ENCODE peak calls at places on chromosome 21, in four cellular contexts. N, J, C and B are unnamed samples.

GRCh38 chr21:44817506-44817880 is 369 bp downstream of the SUMO3 start:
- DNase-seq in N (peak), J (peak), C (peak), B (peak)

GRCh38 chr21:40689816-40690215 is 157.1 kb downstream of the DSCAM start:
- DNase-seq in N (no peak), J (no peak), C (no peak), B (no peak)

GRCh38 chr21:28801906-28802305 is 190.8 kb downstream of the LTN1 start:
- DNase-seq in N (no peak), J (no peak), C (no peak), B (no peak)

GRCh38 chr21:16891821-16892220 is 621.0 kb upstream of the CXADR start:
- DNase-seq in N (no peak), J (peak), C (peak), B (peak)

GRCh38 chr21:17730782-17731181 is 88.4 kb downstream of the C21orf91 start:
- DNase-seq in N (no peak), J (no peak), C (no peak), B (no peak)

GRCh38 chr21:31190516-31190915 is 152.2 kb upstream of the KRTAP19-8 start:
- DNase-seq in N (no peak), J (no peak), C (no peak), B (no peak)

GRCh38 chr21:24375201-24375600 is 1232.1 kb downstream of the MRPL39 start:
- DNase-seq in N (no peak), J (no peak), C (no peak), B (peak)

GRCh38 chr21:28793043-28793442 is 199.6 kb downstream of the LTN1 start:
- DNase-seq in N (no peak), J (peak), C (no peak), B (no peak)

GRCh38 chr21:18253252-18253651 is 8.6 kb downstream of the CHODL start:
- DNase-seq in N (no peak), J (no peak), C (no peak), B (no peak)

GRCh38 chr21:22544747-22545146 is 1546.5 kb downstream of the NCAM2 start:
- DNase-seq in N (no peak), J (no peak), C (no peak), B (no peak)

GRCh38 chr21:44428281-44428942 is 26.9 kb upstream of the LRRC3 start:
- DNase-seq in N (no peak), J (peak), C (no peak), B (no peak)

GRCh38 chr21:44653656-44654575 is 543 bp downstream of the KRTAP12-4 start:
- DNase-seq in N (no peak), J (no peak), C (no peak), B (no peak)

GRCh38 chr21:14259669-14260458 is 43.9 kb downstream of the RBM11 start:
- DNase-seq in N (no peak), J (peak), C (no peak), B (no peak)

GRCh38 chr21:44518684-44519083 is 21.3 kb downstream of the KRTAP10-1 start:
- DNase-seq in N (no peak), J (no peak), C (no peak), B (no peak)

GRCh38 chr21:43733529-43734071 is 14.7 kb downstream of the PDXK start:
- DNase-seq in N (peak), J (no peak), C (no peak), B (peak)

GRCh38 chr21:24204641-24205040 is 1402.6 kb downstream of the MRPL39 start:
- DNase-seq in N (no peak), J (no peak), C (no peak), B (no peak)

GRCh38 chr21:29218749-29219148 is 80.0 kb upstream of the BACH1 start:
- DNase-seq in N (peak), J (no peak), C (no peak), B (no peak)

GRCh38 chr21:41600961-41601572 is 93.1 kb upstream of the TMPRSS2 start:
- DNase-seq in N (no peak), J (no peak), C (no peak), B (no peak)

GRCh38 chr21:41559658-41560599 is 52.0 kb upstream of the TMPRSS2 start:
- DNase-seq in N (no peak), J (no peak), C (no peak), B (no peak)

GRCh38 chr21:45877821-45878469 is 103.6 kb upstream of the COL6A1 start:
- DNase-seq in N (no peak), J (no peak), C (no peak), B (no peak)

GRCh38 chr21:45883090-45883489 is 98.5 kb upstream of the COL6A1 start:
- DNase-seq in N (no peak), J (no peak), C (no peak), B (no peak)

GRCh38 chr21:45882641-45883040 is 98.9 kb upstream of the COL6A1 start:
- DNase-seq in N (no peak), J (no peak), C (no peak), B (no peak)

GRCh38 chr21:45877160-45877438 is 104.5 kb upstream of the COL6A1 start:
- DNase-seq in N (no peak), J (no peak), C (no peak), B (no peak)

DNA sequence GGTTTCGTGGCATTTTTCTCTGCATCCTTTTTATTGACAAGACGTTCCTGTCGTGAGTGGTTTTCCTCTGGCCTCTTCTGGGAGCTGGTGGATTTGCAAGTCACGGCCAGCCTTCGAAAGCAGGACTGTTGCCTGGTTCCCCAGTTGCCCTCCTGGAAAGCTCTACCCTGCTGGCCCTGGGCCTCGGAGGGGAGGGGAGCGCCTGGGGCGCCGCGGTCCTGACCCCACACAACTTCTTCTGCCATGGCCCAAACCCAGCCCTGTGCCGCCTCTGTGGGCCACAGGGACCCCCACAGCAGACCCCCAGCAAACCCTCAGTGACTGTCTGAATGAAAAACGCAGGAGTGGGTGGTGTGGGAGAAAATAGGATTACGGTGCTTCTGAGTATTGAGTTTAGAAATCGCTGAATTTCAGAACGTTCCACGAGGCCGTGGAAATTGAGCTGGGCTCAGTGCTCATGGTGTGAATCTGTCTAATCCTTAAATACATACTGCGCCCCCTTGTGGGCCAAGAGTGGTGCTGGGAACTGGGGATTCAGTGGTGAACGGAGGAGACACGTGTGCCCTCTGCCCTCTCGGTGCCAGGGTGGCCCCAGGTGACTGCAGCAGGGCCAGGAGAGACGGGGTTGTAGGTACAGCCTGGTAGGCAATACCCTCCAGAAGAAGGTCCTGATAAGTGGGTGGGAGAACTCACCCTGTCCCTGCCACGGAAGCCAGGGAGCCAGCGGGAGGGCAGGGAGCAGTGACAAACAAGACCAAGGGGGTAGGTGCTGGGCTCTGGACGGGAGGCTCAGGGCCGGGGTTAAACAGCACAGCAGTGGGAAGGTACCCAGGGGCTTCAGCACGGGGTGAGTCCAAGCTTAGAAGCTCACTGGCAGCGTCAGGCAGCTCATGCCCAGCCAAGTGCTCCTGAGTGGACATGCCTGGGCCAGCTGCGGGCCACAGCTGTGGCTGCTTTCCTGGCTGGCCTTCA is 101.2 kb upstream of the COL6A1 start:
- DNase-seq in N (peak), J (peak), C (peak), B (peak)
- H3K4me3 ChIP-seq in N (no peak), J (no peak), C (no peak), B (no peak)

GRCh38 chr21:36992671-36993070 is 13.8 kb upstream of the RIPPLY3 start:
- DNase-seq in N (no peak), J (no peak), C (no peak), B (no peak)

GRCh38 chr21:36988536-36988935 is 18.0 kb upstream of the RIPPLY3 start:
- DNase-seq in N (no peak), J (no peak), C (no peak), B (no peak)

GRCh38 chr21:36987845-36988244 is 18.7 kb upstream of the RIPPLY3 start:
- DNase-seq in N (no peak), J (no peak), C (no peak), B (no peak)

GRCh38 chr21:36990508-36991205 is 15.8 kb upstream of the RIPPLY3 start:
- DNase-seq in N (no peak), J (no peak), C (no peak), B (no peak)

DNA sequence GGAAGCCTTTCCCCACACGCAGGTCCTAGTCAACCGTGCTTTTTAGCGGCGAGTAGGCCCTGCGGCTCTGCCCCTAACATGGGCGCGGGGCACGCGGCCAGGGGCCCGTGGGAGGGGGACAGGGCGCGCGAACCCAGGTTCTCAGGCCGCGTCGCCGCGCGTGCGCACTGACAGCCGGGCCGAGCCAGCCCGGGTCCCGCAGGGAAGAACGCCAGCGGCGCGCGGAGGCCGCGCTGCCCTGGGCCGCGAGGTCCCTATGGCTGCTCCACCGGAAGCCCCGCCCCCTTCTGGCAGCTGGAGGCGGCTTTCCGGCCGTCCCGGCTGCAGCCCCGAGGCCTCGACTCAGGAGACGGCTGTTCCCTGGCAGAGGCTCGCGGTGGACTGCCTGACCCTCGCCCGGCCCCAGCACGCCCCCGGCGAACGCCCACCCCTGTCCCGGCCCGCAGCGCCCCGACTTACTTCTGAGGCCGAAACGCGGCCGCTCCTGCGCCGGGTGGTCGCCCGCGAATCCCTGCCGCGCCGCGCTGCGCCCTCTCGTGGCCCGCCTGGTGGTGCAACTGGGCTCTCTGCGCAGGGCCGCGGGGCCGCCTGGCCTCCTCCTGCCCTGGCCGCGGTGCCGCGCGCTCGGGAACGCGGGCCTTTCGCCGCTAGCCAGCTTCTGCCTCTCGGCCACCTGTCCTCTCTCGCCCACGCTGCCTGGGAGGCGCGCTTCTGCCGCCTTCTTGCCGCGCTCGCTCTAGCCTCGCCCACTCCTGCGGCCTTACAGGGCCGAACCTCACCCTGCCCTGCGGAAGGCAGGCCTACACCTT is 16.6 kb upstream of the RIPPLY3 start:
- DNase-seq in N (peak), J (peak), C (peak), B (peak)
- TF ChIP-seq POLR2A in N (peak), J (peak), C (no peak), B (no peak)

GRCh38 chr21:35197191-35197590 is 148.1 kb upstream of the RUNX1 start:
- DNase-seq in N (no peak), J (no peak), C (no peak), B (no peak)
- H3K27ac ChIP-seq in N (no peak), J (no peak), C (no peak), B (no peak)

GRCh38 chr21:42639646-42640152 is 13.7 kb upstream of the PDE9A start:
- DNase-seq in N (no peak), J (no peak), C (no peak), B (no peak)
- H3K4me3 ChIP-seq in N (no peak), J (no peak), C (no peak), B (no peak)

DNA sequence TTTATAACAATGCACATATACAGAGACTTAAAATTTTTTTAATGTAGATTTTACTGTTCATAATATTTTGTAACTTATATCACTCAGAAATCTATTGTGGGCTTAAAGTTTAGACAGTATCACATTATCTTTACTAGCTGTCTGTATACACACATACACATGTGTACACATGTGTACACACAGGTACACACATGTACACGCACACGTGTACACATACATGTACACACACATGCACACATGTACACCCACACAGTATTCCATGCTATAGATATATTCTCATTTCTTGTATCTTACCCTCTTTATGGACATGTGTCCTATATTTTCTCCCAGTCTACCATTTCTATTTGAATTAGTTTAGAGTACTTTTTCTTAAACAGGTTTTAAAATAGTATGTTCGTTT is 123.3 kb downstream of the USP25 start:
- DNase-seq in N (no peak), J (no peak), C (no peak), B (no peak)
- TF ChIP-seq POLR2A in N (no peak), J (no peak), C (no peak), B (no peak)

DNA sequence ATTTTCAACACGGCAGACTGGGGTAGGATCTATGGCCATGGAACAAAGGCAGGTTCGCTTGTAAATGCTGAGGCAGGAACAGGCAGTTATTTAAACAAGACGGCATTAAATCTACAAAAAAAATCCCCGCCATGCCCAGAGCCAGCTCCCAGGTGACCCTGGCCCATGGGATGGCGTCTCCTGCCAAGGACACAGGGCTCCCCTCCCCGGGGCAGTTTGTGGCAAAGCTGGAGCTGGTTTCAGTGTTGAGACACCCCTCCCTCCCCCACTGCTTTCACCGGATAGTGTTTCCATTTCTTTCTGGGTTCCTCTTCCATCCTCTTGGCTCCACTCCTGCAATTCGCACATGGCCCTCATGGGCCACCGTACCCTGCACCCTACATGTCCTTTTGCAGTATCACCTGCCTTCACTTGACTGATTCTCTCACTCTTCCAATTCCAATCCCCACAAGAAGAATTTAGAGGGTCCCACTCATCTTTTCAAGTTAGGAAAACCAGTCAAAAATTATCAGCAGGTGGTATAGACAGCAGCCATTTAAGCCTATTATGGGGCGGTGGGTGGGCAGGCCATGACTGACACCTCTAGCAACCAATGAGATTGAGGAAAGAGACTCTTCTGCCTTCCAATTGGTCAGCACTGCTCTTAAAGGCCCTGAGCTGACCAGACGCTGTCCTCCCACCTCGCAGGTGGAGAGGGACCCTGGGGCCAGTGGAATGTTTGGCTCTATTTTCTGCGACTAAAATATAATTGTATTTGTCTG is 52.0 kb downstream of the OLIG1 start:
- DNase-seq in N (no peak), J (peak), C (peak), B (peak)
- H3K27ac ChIP-seq in N (no peak), J (no peak), C (peak), B (no peak)

GRCh38 chr21:32299695-32300094 is 1.0 kb downstream of the MRAP start:
- DNase-seq in N (no peak), J (no peak), C (no peak), B (no peak)
- H3K4me3 ChIP-seq in N (no peak), J (no peak), C (no peak), B (no peak)

DNA sequence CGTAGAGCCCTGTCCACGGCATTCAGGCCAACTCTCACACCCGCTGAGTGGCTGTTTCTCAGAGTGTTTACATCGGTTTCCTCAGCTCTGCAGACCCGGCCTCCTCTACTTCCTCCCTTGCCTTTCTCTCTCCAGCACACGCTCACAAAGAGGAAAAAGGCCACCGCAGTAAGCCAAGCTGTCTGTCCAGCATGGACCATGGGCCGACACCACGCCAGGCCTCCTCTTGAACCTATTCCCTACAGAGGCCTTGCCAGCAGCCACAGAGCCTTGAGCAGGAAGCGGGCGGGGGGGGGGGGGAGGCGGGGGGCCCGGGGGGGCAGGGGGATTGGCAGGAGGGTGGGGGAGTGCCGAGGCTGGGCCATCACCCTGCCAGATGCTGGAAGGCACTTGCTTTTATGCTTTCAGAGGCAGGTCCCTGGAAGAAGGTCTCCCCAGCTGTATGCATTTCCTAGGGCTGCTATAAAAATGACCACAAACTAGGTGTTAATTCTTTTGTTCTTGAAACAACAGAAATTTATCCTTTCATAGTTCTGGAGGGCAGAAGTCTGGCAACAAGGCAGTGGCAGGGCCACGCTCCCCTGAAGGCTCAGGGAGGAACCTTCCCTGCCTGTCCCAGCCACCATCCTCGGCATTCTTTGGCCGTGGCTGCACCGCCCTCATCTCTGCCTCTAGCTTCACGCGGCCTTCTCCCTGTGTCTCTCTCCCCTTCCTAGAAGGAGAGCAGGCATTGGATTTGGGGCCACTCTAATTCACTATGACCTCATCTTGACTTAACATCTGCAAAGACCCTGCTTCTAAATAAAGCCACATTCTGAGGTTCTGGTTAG is 178.3 kb downstream of the PSMG1 start:
- DNase-seq in N (peak), J (no peak), C (no peak), B (no peak)
- TF ChIP-seq POLR2A in N (no peak), J (no peak), C (no peak), B (no peak)

GRCh38 chr21:15289896-15290841 is 225.4 kb upstream of the NRIP1 start:
- DNase-seq in N (peak), J (no peak), C (no peak), B (peak)

GRCh38 chr21:15291621-15292266 is 226.9 kb upstream of the NRIP1 start:
- DNase-seq in N (peak), J (no peak), C (no peak), B (no peak)

GRCh38 chr21:15295875-15296274 is 231.1 kb upstream of the NRIP1 start:
- DNase-seq in N (no peak), J (no peak), C (no peak), B (no peak)

GRCh38 chr21:15289246-15289645 is 224.4 kb upstream of the NRIP1 start:
- DNase-seq in N (no peak), J (no peak), C (no peak), B (no peak)

GRCh38 chr21:15293251-15293650 is 228.5 kb upstream of the NRIP1 start:
- DNase-seq in N (no peak), J (peak), C (no peak), B (no peak)
- H3K27ac ChIP-seq in N (no peak), J (peak), C (no peak), B (no peak)

DNA sequence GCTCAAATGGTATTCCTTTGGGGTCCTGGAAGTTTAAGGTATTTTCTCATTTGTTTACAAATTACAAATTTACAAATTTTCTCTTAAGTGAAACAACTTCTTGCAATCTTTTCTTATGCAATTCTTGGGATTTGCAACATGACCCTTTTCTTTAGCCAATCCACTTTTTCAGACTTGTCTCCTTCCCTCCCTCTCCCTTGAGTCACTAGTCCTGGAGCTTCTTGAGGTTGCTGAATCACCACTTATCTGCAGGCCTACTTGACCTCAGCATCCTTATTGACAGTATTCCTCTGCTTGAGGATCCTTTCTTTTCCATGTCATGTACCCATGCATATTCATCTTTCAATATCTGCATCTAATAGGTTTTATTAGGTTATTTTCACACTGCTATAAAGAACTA is 302.8 kb upstream of the ADAMTS5 start:
- DNase-seq in N (no peak), J (no peak), C (no peak), B (no peak)
- H3K4me3 ChIP-seq in N (no peak), J (no peak), C (no peak), B (no peak)